ENCODE peak calls at places on chromosomes 3 and 15, in four cellular contexts. One of them, this sample, is unnamed.

GRCh38 chr15:89912145-89912673 is 543 bp downstream of the ARPIN start:
- DNase-seq in mucosa of descending colon: peak; percentile 83
- DNase-seq in EH: peak; percentile 45
- DNase-seq in esophagus squamous epithelium: no peak
- DNase-seq in this sample: peak; percentile 21

GRCh38 chr3:103960819-103961218 is 1405.9 kb upstream of the ALCAM start:
- DNase-seq in mucosa of descending colon: no peak
- DNase-seq in EH: no peak
- DNase-seq in esophagus squamous epithelium: no peak
- DNase-seq in this sample: no peak

GRCh38 chr3:123138819-123139517 is 62.8 kb upstream of the SEC22A start:
- DNase-seq in mucosa of descending colon: no peak
- DNase-seq in EH: peak; percentile 44
- DNase-seq in esophagus squamous epithelium: no peak
- DNase-seq in this sample: no peak

GRCh38 chr3:14418670-14419250 is 16.4 kb downstream of the SLC6A6 start:
- DNase-seq in mucosa of descending colon: no peak
- DNase-seq in EH: no peak
- DNase-seq in esophagus squamous epithelium: no peak
- DNase-seq in this sample: no peak

GRCh38 chr15:74460298-74460697 is 662 bp downstream of the UBL7 start:
- DNase-seq in mucosa of descending colon: no peak
- DNase-seq in EH: no peak
- DNase-seq in esophagus squamous epithelium: no peak
- DNase-seq in this sample: no peak

GRCh38 chr3:120528163-120528562 is 68.0 kb upstream of the NDUFB4 start:
- DNase-seq in mucosa of descending colon: no peak
- DNase-seq in EH: no peak
- DNase-seq in esophagus squamous epithelium: no peak
- DNase-seq in this sample: no peak

GRCh38 chr15:32649336-32649735 is 7.8 kb downstream of the SCG5 start:
- DNase-seq in mucosa of descending colon: no peak
- DNase-seq in EH: peak; percentile 56
- DNase-seq in esophagus squamous epithelium: no peak
- DNase-seq in this sample: no peak

GRCh38 chr15:55977225-55977624 is 16.2 kb downstream of the NEDD4 start:
- DNase-seq in mucosa of descending colon: no peak
- DNase-seq in EH: no peak
- DNase-seq in esophagus squamous epithelium: no peak
- DNase-seq in this sample: peak; percentile 21

GRCh38 chr3:110414851-110415250 is 656.8 kb upstream of the NECTIN3 start:
- DNase-seq in mucosa of descending colon: no peak
- DNase-seq in EH: peak; percentile 83
- DNase-seq in esophagus squamous epithelium: no peak
- DNase-seq in this sample: peak; percentile 91

GRCh38 chr15:92365079-92365478 is 28.6 kb upstream of the ST8SIA2 start:
- DNase-seq in mucosa of descending colon: no peak
- DNase-seq in EH: no peak
- DNase-seq in esophagus squamous epithelium: no peak
- DNase-seq in this sample: no peak

GRCh38 chr15:71151061-71151460 is 35.8 kb downstream of the THSD4 start:
- DNase-seq in mucosa of descending colon: no peak
- DNase-seq in EH: peak; percentile 69
- DNase-seq in esophagus squamous epithelium: no peak
- DNase-seq in this sample: peak; percentile 65

GRCh38 chr3:111215481-111215880 is 143.9 kb downstream of the NECTIN3 start:
- DNase-seq in mucosa of descending colon: no peak
- DNase-seq in EH: peak; percentile 86
- DNase-seq in esophagus squamous epithelium: no peak
- DNase-seq in this sample: no peak

GRCh38 chr3:11056531-11057050 is 64.0 kb downstream of the SLC6A1 start:
- DNase-seq in mucosa of descending colon: no peak
- DNase-seq in EH: no peak
- DNase-seq in esophagus squamous epithelium: no peak
- DNase-seq in this sample: no peak

GRCh38 chr3:36132214-36132613 is 248.1 kb upstream of the STAC start:
- DNase-seq in mucosa of descending colon: no peak
- DNase-seq in EH: no peak
- DNase-seq in esophagus squamous epithelium: no peak
- DNase-seq in this sample: no peak

GRCh38 chr3:192303235-192303634 is 424.1 kb downstream of the FGF12 start:
- DNase-seq in mucosa of descending colon: no peak
- DNase-seq in EH: no peak
- DNase-seq in esophagus squamous epithelium: no peak
- DNase-seq in this sample: no peak

GRCh38 chr15:69983696-69984265 is 113.9 kb downstream of the TLE3 start:
- DNase-seq in mucosa of descending colon: no peak
- DNase-seq in EH: peak; percentile 22
- DNase-seq in esophagus squamous epithelium: no peak
- DNase-seq in this sample: peak; percentile 22

GRCh38 chr3:139448104-139448503 is 28.2 kb downstream of the RBP2 start:
- DNase-seq in mucosa of descending colon: no peak
- DNase-seq in EH: peak; percentile 5
- DNase-seq in esophagus squamous epithelium: no peak
- DNase-seq in this sample: no peak

GRCh38 chr3:41503998-41504623 is 304.8 kb downstream of the CTNNB1 start:
- DNase-seq in mucosa of descending colon: no peak
- DNase-seq in EH: no peak
- DNase-seq in esophagus squamous epithelium: no peak
- DNase-seq in this sample: peak; percentile 4

GRCh38 chr15:90594297-90594696 is 64.6 kb downstream of the CRTC3 start:
- DNase-seq in mucosa of descending colon: peak; percentile 83
- DNase-seq in EH: no peak
- DNase-seq in esophagus squamous epithelium: peak; percentile 54
- DNase-seq in this sample: no peak

GRCh38 chr15:99105516-99106341 is 849 bp downstream of the SYNM start:
- DNase-seq in mucosa of descending colon: peak; percentile 68
- DNase-seq in EH: peak; percentile 71
- DNase-seq in esophagus squamous epithelium: no peak
- DNase-seq in this sample: peak; percentile 70

GRCh38 chr3:42914771-42915515 is 9.0 kb downstream of the ZNF662 start:
- DNase-seq in mucosa of descending colon: no peak
- DNase-seq in EH: no peak
- DNase-seq in esophagus squamous epithelium: no peak
- DNase-seq in this sample: no peak

GRCh38 chr3:119276657-119277056 is 17.5 kb upstream of the ARHGAP31 start:
- DNase-seq in mucosa of descending colon: no peak
- DNase-seq in EH: peak; percentile 29
- DNase-seq in esophagus squamous epithelium: no peak
- DNase-seq in this sample: no peak